ENCODE peak calls at places on chromosomes 1 and 21, in seven cellular contexts. X is ovary, L is fibroblast of lung, Q is thoracic aorta, P is neuronal stem cell, M is GM12878, N is GM23338. B is an unnamed sample. For H3K4me1 and H3K27me3, the result is how much of the 10 kb centered on the place peaks cover.

GRCh38 chr1:232084584-232085223 is 458.1 kb downstream of the DISC1 start:
- DNase-seq in M (no peak), P (peak), N (peak), L (peak), Q (no peak), X (no peak), B (peak)

GRCh38 chr1:117106478-117106877 is 15.1 kb downstream of the TRIM45 start:
- DNase-seq in M (no peak), N (no peak), L (no peak), Q (no peak), P (no peak), X (no peak), B (no peak)

GRCh38 chr21:44989943-44990780 is 50.3 kb downstream of the SLX9 start:
- DNase-seq in X (no peak), N (no peak), M (no peak), P (no peak), Q (no peak), L (no peak), B (no peak)

GRCh38 chr1:246647113-246647512 is 77.1 kb upstream of the SCCPDH start:
- DNase-seq in Q (no peak), M (no peak), N (peak), P (no peak), X (no peak), L (peak), B (peak)

GRCh38 chr21:31030367-31031106 is 7.7 kb downstream of the KRTAP19-8 start:
- DNase-seq in X (no peak), P (no peak), M (peak), Q (no peak), L (no peak), N (no peak), B (no peak)

GRCh38 chr1:28646040-28646439 is 2.4 kb upstream of the RNU11 start:
- DNase-seq in P (no peak), X (no peak), Q (no peak), N (no peak), L (no peak), M (no peak), B (no peak)

GRCh38 chr1:83839566-83840173 is 159.3 kb downstream of the TTLL7 start:
- DNase-seq in L (peak), M (no peak), P (no peak), Q (no peak), X (no peak), N (no peak), B (no peak)

GRCh38 chr1:220875233-220875632 is 4.0 kb upstream of the HLX start:
- DNase-seq in N (no peak), X (no peak), L (no peak), M (no peak), Q (no peak), P (no peak), B (no peak)

GRCh38 chr1:155004352-155005075 is 1.9 kb downstream of the ZBTB7B start:
- DNase-seq in Q (no peak), X (no peak), N (no peak), P (no peak), L (peak), M (no peak), B (no peak)

GRCh38 chr1:21509351-21510112 is at the start of gene ALPL:
- DNase-seq in P (peak), M (no peak), Q (no peak), L (no peak), N (peak), X (no peak), B (no peak)

GRCh38 chr1:203742446-203742845 is 22.5 kb upstream of the LAX1 start:
- DNase-seq in X (no peak), N (no peak), Q (no peak), M (no peak), P (no peak), L (no peak), B (no peak)

GRCh38 chr1:223233019-223233409 is 90.0 kb upstream of the TLR5 start:
- DNase-seq in P (no peak), Q (no peak), L (no peak), M (no peak), N (no peak), X (no peak), B (no peak)

GRCh38 chr1:31760901-31761470 is 3.2 kb downstream of the ADGRB2 start:
- DNase-seq in N (peak), X (peak), Q (peak), L (peak), M (no peak), P (peak), B (peak)

GRCh38 chr21:21096956-21097355 is 98.7 kb downstream of the NCAM2 start:
- DNase-seq in P (no peak), L (peak), X (no peak), Q (no peak), N (no peak), M (no peak), B (no peak)

GRCh38 chr1:93817819-93818569 is 61.0 kb downstream of the DNTTIP2 start:
- DNase-seq in Q (no peak), N (no peak), L (no peak), M (no peak), P (no peak), X (no peak), B (no peak)

GRCh38 chr1:93814795-93815737 is 63.9 kb downstream of the DNTTIP2 start:
- DNase-seq in L (no peak), X (no peak), N (peak), Q (no peak), M (no peak), P (no peak), B (no peak)

GRCh38 chr1:93816970-93817738 is 61.9 kb downstream of the DNTTIP2 start:
- DNase-seq in Q (no peak), N (no peak), X (no peak), L (peak), M (no peak), P (no peak), B (no peak)

GRCh38 chr1:93814059-93814794 is 64.8 kb downstream of the DNTTIP2 start:
- DNase-seq in N (peak), M (peak), L (peak), Q (peak), X (peak), P (peak), B (peak)

DNA sequence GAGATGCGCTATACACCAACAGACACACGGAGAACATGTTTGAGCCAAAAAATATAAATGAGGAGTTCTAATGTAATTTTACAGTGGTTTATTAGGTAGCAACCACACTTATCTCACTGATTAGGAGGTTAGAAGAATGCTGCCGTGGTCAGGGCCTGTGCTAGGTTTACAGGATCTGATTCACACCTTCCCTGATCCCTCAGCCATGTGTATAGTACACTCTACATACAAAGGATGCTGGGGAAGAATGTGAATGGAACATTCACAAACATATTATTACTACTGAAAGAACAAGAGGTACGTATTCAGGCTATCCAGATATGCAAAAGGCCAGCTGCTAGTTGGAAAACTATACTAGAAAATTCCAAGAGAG is 63.3 kb downstream of the DNTTIP2 start:
- DNase-seq in M (no peak), P (no peak), L (no peak), Q (no peak), N (no peak), X (no peak), B (no peak)
- H3K4me3 ChIP-seq in M (no peak), P (no peak), L (no peak), Q (no peak), N (no peak), X (no peak), B (no peak)

DNA sequence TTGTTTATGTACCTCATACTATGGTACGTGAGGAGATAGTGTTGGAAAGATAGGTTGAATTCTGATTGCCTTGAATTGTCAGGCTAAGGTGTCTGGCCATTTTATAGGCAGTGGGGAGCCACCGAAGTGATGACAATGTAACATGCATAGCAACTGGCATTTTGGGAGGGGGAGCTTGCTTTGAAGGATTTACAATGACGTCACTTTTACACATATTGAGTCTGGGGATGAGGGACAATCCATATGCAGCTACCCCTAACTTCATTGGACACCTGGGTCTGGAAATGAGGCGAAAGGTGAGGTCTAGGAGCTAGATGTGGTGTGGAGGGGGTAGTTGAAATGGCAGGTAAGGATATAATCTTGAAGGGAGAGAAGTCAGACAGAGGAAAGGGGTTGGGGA is 7.7 kb upstream of the CACNA1E start:
- DNase-seq in Q (no peak), N (no peak), X (no peak), M (no peak), L (no peak), P (no peak), B (no peak)
- H3K4me1 ChIP-seq in Q (under half), N (under half), X (under half), M (under half), L (under half), P (under half), B (under half)

DNA sequence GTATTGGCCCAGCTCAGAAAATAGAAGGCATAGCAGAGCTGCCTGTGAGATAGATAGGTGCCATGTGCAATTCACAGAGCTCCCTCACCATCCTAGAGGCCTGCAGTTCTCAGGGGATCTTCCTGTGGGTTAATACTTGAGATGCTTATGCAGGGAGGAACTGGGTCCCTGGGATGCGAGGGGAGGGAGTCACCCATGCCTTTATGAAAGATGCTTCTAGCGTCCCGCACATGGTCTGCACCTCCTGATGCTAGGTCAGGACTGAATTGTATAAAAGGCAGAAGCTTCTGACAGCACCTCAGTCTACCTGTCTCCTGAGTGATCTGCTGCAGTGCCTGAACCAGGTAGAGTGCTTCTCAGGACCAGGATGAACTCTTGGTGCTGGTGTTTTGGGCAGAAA is at the start of gene LCE5A:
- DNase-seq in X (no peak), Q (no peak), P (no peak), N (no peak), L (no peak), M (no peak), B (no peak)
- H3K27me3 ChIP-seq in X (under half), Q (under half), P (under half), N (under half), L (under half), M (under half), B (under half)

DNA sequence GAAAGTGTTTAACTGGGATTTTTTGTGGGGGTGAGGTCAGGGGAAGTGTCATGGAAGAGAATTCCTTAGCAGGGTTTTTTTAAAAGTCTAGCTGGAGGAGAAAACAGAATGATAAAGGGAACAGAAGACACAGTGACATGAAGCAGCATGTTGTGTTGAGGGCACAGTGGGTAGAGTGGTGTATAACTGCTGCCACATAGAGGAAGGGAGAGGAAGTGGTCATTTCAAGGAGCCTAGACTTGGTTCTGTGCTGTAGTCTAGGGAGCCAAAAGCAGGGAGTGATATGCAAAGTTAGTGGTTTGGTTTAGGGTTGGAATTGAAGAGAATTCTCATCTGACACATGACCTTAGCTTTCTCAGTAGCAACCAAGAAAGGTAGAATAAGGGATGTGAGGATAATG is 10.2 kb downstream of the EEIG2 start:
- DNase-seq in M (no peak), P (no peak), Q (no peak), L (no peak), N (peak), X (no peak), B (peak)
- H3K4me3 ChIP-seq in M (no peak), P (no peak), Q (no peak), L (no peak), N (no peak), X (no peak), B (no peak)

DNA sequence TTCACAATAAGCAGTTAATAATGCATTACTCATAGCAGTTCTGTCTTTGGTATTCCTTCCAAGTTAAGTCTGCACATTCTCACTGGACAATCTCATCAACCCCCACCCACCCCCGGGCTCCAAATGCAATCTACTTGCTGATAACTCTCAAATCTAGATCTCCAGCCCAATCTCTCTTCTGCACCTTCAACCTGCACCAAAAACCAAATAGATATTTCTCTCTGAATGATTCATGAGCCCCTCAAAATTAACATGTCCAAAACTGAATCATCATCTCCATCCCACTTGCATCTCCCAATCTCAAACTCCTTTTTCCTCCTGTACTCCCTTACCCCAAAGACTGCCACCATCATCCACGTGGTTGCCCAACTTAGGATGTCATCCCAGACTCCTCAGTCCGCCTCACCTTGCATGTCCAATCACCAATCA is 2.7 kb downstream of the DOCK7 start:
- DNase-seq in N (no peak), P (no peak), Q (no peak), L (no peak), X (no peak), M (no peak), B (no peak)
- H3K4me1 ChIP-seq in N (under half), P (under half), Q (half or more), L (under half), X (under half), M (under half), B (under half)

GRCh38 chr21:26845066-26845749 is at the start of gene ADAMTS1:
- DNase-seq in X (peak), L (peak), Q (peak), M (no peak), N (peak), P (peak), B (peak)

GRCh38 chr21:26842300-26842699 is 2.9 kb downstream of the ADAMTS1 start:
- DNase-seq in N (no peak), P (no peak), Q (no peak), X (no peak), M (no peak), L (peak), B (no peak)

GRCh38 chr21:26844258-26845065 is 747 bp downstream of the ADAMTS1 start:
- DNase-seq in L (peak), Q (no peak), M (no peak), P (peak), N (peak), X (peak), B (peak)

GRCh38 chr21:26842976-26843911 is 2.0 kb downstream of the ADAMTS1 start:
- DNase-seq in Q (peak), X (peak), N (peak), M (no peak), P (peak), L (peak), B (peak)

DNA sequence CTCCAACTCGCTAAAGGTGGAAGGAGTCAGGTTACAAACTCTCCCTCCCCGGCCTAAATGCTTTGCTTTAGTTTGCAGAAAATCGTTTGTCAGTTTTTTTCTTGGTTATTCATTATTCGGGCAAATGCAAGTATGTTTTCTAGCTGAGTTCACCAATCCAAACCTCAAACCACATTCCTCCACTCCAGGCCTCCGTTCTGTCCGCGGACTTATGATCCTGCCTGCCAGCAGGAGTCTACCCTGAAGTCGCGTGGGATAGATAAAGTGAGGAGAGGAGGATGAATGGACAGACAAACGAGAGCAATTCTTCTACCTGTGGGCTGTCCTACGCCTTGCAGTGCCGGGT is 1.3 kb downstream of the ADAMTS1 start:
- DNase-seq in L (peak), P (peak), X (no peak), N (peak), M (no peak), Q (no peak), B (peak)
- H3K27me3 ChIP-seq in L (under half), P (under half), X (under half), N (under half), M (under half), Q (under half), B (under half)

GRCh38 chr1:205321109-205321958 is at the start of gene NUAK2:
- DNase-seq in Q (peak), X (peak), M (no peak), N (peak), P (peak), L (peak), B (peak)
- H3K4me3 ChIP-seq in Q (peak), X (peak), M (peak), N (peak), P (peak), L (peak), B (peak)